ENCODE peak calls at places on chromosomes 5 and 9, in ten cellular contexts. B, N, C, Y, I, A, Z, W, H and P are unnamed samples.

GRCh38 chr5:31921852-31922305 is 252.2 kb downstream of the GOLPH3 start:
- DNase-seq in I (no peak), B (no peak), Y (no peak), W (no peak), C (peak; percentile 49), N (peak; percentile 53), Z (no peak), H (no peak), A (no peak), P (peak; percentile 91)

GRCh38 chr9:121298689-121299112 is 30.7 kb downstream of the GSN start:
- DNase-seq in C (no peak), B (no peak), A (no peak), Z (peak; percentile 73), H (peak; percentile 43), I (no peak), W (peak; percentile 80), Y (no peak), N (no peak), P (no peak)

GRCh38 chr9:117643288-117643654 is 60.9 kb upstream of the TLR4 start:
- DNase-seq in Z (no peak), H (no peak), Y (no peak), N (no peak), C (no peak), W (no peak), B (no peak), A (no peak), I (no peak), P (no peak)

GRCh38 chr5:78269088-78269703 is 25.3 kb downstream of the AP3B1 start:
- DNase-seq in N (no peak), I (no peak), C (peak; percentile 12), Z (no peak), B (no peak), Y (no peak), A (no peak), W (no peak), H (peak; percentile 35), P (no peak)

GRCh38 chr5:140118294-140118936 is 4.5 kb downstream of the PURA start:
- DNase-seq in C (peak; percentile 17), B (no peak), Z (no peak), Y (no peak), A (no peak), N (no peak), I (no peak), W (no peak), H (no peak), P (no peak)

GRCh38 chr9:110599468-110599867 is 19.9 kb upstream of the SVEP1 start:
- DNase-seq in B (no peak), I (no peak), N (no peak), A (no peak), C (peak; percentile 50), Z (peak; percentile 25), H (no peak), Y (no peak), W (no peak), P (no peak)

GRCh38 chr5:34928267-34928666 is 1.1 kb upstream of the DNAJC21 start:
- DNase-seq in W (no peak), A (no peak), I (no peak), Y (no peak), Z (no peak), H (no peak), B (no peak), C (no peak), N (no peak), P (no peak)

GRCh38 chr5:109655841-109656240 is 33.9 kb upstream of the MAN2A1 start:
- DNase-seq in H (no peak), C (no peak), I (no peak), N (no peak), A (no peak), W (no peak), Y (no peak), Z (no peak), B (no peak), P (no peak)

GRCh38 chr5:181243521-181244307 is at the start of gene RACK1:
- DNase-seq in Y (peak; percentile 51), B (peak; percentile 92), N (peak; percentile 76), Z (peak; percentile 93), C (peak; percentile 85), W (peak; percentile 92), H (peak; percentile 95), I (peak; percentile 92), A (peak; percentile 80), P (peak; percentile 94)

GRCh38 chr5:8576178-8576577 is 707.2 kb downstream of the MTRR start:
- DNase-seq in Y (no peak), W (no peak), Z (no peak), C (no peak), I (no peak), H (no peak), A (no peak), B (no peak), N (no peak), P (no peak)

GRCh38 chr5:168163966-168164365 is 127.5 kb upstream of the WWC1 start:
- DNase-seq in Y (no peak), N (no peak), W (no peak), H (no peak), A (no peak), Z (no peak), B (no peak), C (no peak), I (no peak), P (no peak)

GRCh38 chr5:116144103-116144502 is 59.3 kb downstream of the COMMD10 start:
- DNase-seq in Y (no peak), H (no peak), B (no peak), A (no peak), Z (no peak), C (peak; percentile 50), W (no peak), I (no peak), N (no peak), P (no peak)

GRCh38 chr9:42386477-42386876 is 203.0 kb downstream of the SPATA31A6 start:
- DNase-seq in Y (no peak), C (no peak), N (peak; percentile 2), A (no peak), W (no peak), Z (no peak), I (no peak), B (no peak), H (peak; percentile 11), P (no peak)

GRCh38 chr5:8908055-8908683 is 637.7 kb downstream of the SEMA5A start:
- DNase-seq in H (peak; percentile 34), N (peak; percentile 52), A (peak; percentile 61), W (no peak), Y (no peak), I (no peak), C (peak; percentile 43), B (peak; percentile 65), Z (no peak), P (peak; percentile 10)

GRCh38 chr5:25119654-25120053 is 474.9 kb upstream of the CDH10 start:
- DNase-seq in N (peak; percentile 54), C (no peak), A (no peak), W (no peak), Z (no peak), H (no peak), I (no peak), Y (no peak), B (no peak), P (no peak)

GRCh38 chr5:134538296-134538695 is 12.8 kb downstream of the JADE2 start:
- DNase-seq in C (no peak), H (no peak), A (no peak), B (no peak), I (no peak), Y (no peak), Z (no peak), W (no peak), N (no peak), P (no peak)

GRCh38 chr9:35729700-35730485 is 2.1 kb downstream of the TLN1 start:
- DNase-seq in B (no peak), C (peak; percentile 91), Z (peak; percentile 68), I (peak; percentile 73), W (peak; percentile 84), A (peak; percentile 20), N (peak; percentile 63), Y (peak; percentile 54), H (peak; percentile 52), P (peak; percentile 75)

GRCh38 chr9:124392855-124393460 is 22.3 kb downstream of the PSMB7 start:
- DNase-seq in I (no peak), Z (no peak), N (peak; percentile 62), B (no peak), C (peak; percentile 95), Y (peak; percentile 66), A (peak; percentile 22), H (peak; percentile 75), W (no peak), P (peak; percentile 69)

GRCh38 chr9:112110773-112111106 is 64.4 kb downstream of the SUSD1 start:
- DNase-seq in B (no peak), Z (no peak), H (no peak), C (no peak), A (no peak), I (no peak), N (no peak), W (no peak), Y (no peak), P (no peak)

GRCh38 chr9:128149001-128149701 is at the start of gene LCN2:
- DNase-seq in Y (no peak), A (no peak), N (no peak), Z (peak; percentile 16), I (peak; percentile 84), H (no peak), B (no peak), C (no peak), W (no peak), P (no peak)

GRCh38 chr5:113192541-113192940 is 215.9 kb downstream of the DCP2 start:
- DNase-seq in Y (no peak), Z (no peak), A (no peak), B (no peak), N (no peak), W (no peak), H (no peak), I (no peak), C (no peak), P (no peak)

GRCh38 chr5:160317447-160317846 is 5.1 kb upstream of the CCNJL start:
- DNase-seq in A (no peak), H (no peak), Y (no peak), I (no peak), C (no peak), W (no peak), Z (no peak), B (no peak), N (no peak), P (no peak)